ENCODE peak calls at places on chromosomes 5 and 9, in seven cellular contexts. A, J, V, C, D, Z and B are unnamed samples.

GRCh38 chr5:147509710-147510651 is at the start of gene DPYSL3:
- DNase-seq in V (no peak), C (no peak), D (peak), Z (no peak), A (peak), J (peak), B (no peak)

GRCh38 chr9:127776195-127776918 is 2.1 kb downstream of the SH2D3C start:
- DNase-seq in A (no peak), C (peak), D (no peak), V (peak), J (no peak), Z (no peak), B (peak)

GRCh38 chr5:55856511-55857246 is 5.5 kb downstream of the IL31RA start:
- DNase-seq in V (no peak), C (no peak), J (no peak), Z (no peak), D (no peak), A (no peak), B (no peak)

GRCh38 chr5:75412111-75412990 is 75.3 kb downstream of the HMGCR start:
- DNase-seq in Z (peak), C (no peak), A (no peak), V (no peak), D (peak), J (no peak), B (no peak)

GRCh38 chr5:142984525-142984924 is 214.3 kb downstream of the ARHGAP26 start:
- DNase-seq in A (no peak), C (no peak), V (no peak), J (no peak), Z (no peak), D (no peak), B (no peak)

GRCh38 chr5:38453506-38453905 is 102.9 kb downstream of the LIFR start:
- DNase-seq in C (no peak), Z (no peak), A (no peak), D (no peak), V (peak), J (no peak), B (peak)

GRCh38 chr5:160774646-160775313 is 77.2 kb downstream of the ATP10B start:
- DNase-seq in C (no peak), V (no peak), A (no peak), Z (no peak), D (no peak), J (no peak), B (no peak)

GRCh38 chr9:98702835-98703385 is 5.8 kb downstream of the GABBR2 start:
- DNase-seq in J (no peak), V (no peak), A (no peak), C (no peak), Z (no peak), D (no peak), B (no peak)

GRCh38 chr5:134420326-134420725 is 8.6 kb upstream of the CDKN2AIPNL start:
- DNase-seq in V (no peak), A (no peak), J (no peak), Z (peak), D (peak), C (no peak), B (no peak)

GRCh38 chr5:34991486-34992238 is 56.1 kb downstream of the AGXT2 start:
- DNase-seq in D (peak), C (no peak), Z (no peak), J (no peak), A (no peak), V (no peak), B (no peak)

GRCh38 chr5:41508696-41509398 is 1.6 kb downstream of the PLCXD3 start:
- DNase-seq in C (no peak), V (no peak), A (no peak), D (no peak), Z (no peak), J (peak), B (no peak)

GRCh38 chr9:69324549-69325401 is at the start of gene ENTREP1:
- DNase-seq in C (no peak), J (peak), Z (no peak), D (peak), V (peak), A (peak), B (no peak)

GRCh38 chr9:93898026-93898425 is 57.1 kb downstream of the BARX1 start:
- DNase-seq in D (no peak), Z (no peak), V (no peak), J (no peak), A (no peak), C (no peak), B (no peak)

GRCh38 chr5:130912088-130912487 is 253.0 kb downstream of the HINT1 start:
- DNase-seq in C (no peak), V (no peak), D (no peak), J (no peak), Z (no peak), A (no peak), B (no peak)

GRCh38 chr5:89342106-89342876 is 459.3 kb upstream of the MEF2C start:
- DNase-seq in V (no peak), D (peak), C (no peak), J (no peak), Z (peak), A (no peak), B (no peak)

GRCh38 chr5:116938488-116938887 is 363.9 kb upstream of the SEMA6A start:
- DNase-seq in V (no peak), J (no peak), C (no peak), D (no peak), A (peak), Z (no peak), B (no peak)

GRCh38 chr9:116493183-116493582 is 193.9 kb upstream of the TRIM32 start:
- DNase-seq in V (no peak), Z (no peak), D (peak), C (no peak), A (no peak), J (no peak), B (no peak)

GRCh38 chr5:131281868-131282234 is 18.0 kb downstream of the CDC42SE2 start:
- DNase-seq in V (no peak), A (no peak), C (no peak), J (no peak), Z (no peak), D (no peak), B (no peak)

GRCh38 chr9:77486463-77486862 is 161.7 kb downstream of the GNA14 start:
- DNase-seq in D (no peak), V (no peak), Z (no peak), J (no peak), C (no peak), A (no peak), B (no peak)

GRCh38 chr5:131068893-131069643 is 96.0 kb downstream of the HINT1 start:
- DNase-seq in C (peak), A (peak), D (no peak), Z (no peak), V (peak), J (no peak), B (peak)

GRCh38 chr5:142484821-142485387 is 160.1 kb upstream of the SPRY4 start:
- DNase-seq in A (no peak), D (peak), J (no peak), Z (no peak), V (no peak), C (no peak), B (no peak)

GRCh38 chr5:146390469-146390868 is 51.8 kb downstream of the POU4F3 start:
- DNase-seq in A (no peak), J (no peak), D (no peak), Z (no peak), C (no peak), V (no peak), B (no peak)

GRCh38 chr9:35313911-35314310 is 152.1 kb downstream of the UNC13B start:
- DNase-seq in J (no peak), C (no peak), Z (no peak), A (no peak), V (no peak), D (peak), B (no peak)

GRCh38 chr9:128006360-128007024 is 25.7 kb upstream of the EEIG1 start:
- DNase-seq in C (no peak), Z (no peak), D (peak), A (no peak), V (no peak), J (no peak), B (no peak)

GRCh38 chr5:134114886-134115805 is 665 bp downstream of the TCF7 start:
- DNase-seq in J (peak), V (peak), C (peak), A (no peak), D (no peak), Z (no peak), B (peak)

GRCh38 chr5:150217041-150217440 is 27.2 kb downstream of the SLC6A7 start:
- DNase-seq in V (no peak), Z (no peak), C (no peak), J (no peak), D (no peak), A (no peak), B (no peak)